ENCODE peak calls at places on chromosome 13, in seven cellular contexts. X is IMR-90, Y is H1, L is mesendoderm, P is H9, D is neuronal stem cell, C is trophoblast cell. M is an unnamed sample.

GRCh38 chr13:58542530-58542929 is 911.0 kb downstream of the PCDH17 start:
- DNase-seq in P (no peak), D (no peak), Y (no peak), X (no peak), L (no peak), C (no peak), M (no peak)

GRCh38 chr13:42283574-42283973 is 11.6 kb downstream of the AKAP11 start:
- DNase-seq in L (peak), C (no peak), D (no peak), Y (no peak), P (no peak), X (no peak), M (no peak)

GRCh38 chr13:68996671-68997030 is 1111.0 kb upstream of the ATXN8OS start:
- DNase-seq in L (no peak), D (no peak), X (no peak), P (no peak), C (no peak), Y (no peak), M (no peak)

GRCh38 chr13:43784491-43784890 is 2.3 kb downstream of the ENOX1 start:
- DNase-seq in P (no peak), X (no peak), D (no peak), L (no peak), Y (no peak), C (no peak), M (no peak)

GRCh38 chr13:60018536-60018935 is 145.2 kb downstream of the DIAPH3 start:
- DNase-seq in L (no peak), P (no peak), D (no peak), X (no peak), Y (no peak), C (no peak), M (no peak)

GRCh38 chr13:20405691-20406090 is 120.0 kb downstream of the CRYL1 start:
- DNase-seq in D (peak), L (peak), X (no peak), P (peak), Y (no peak), C (peak), M (no peak)

GRCh38 chr13:99321709-99322108 is 14.5 kb upstream of the GPR183 start:
- DNase-seq in D (no peak), P (no peak), X (no peak), C (no peak), L (no peak), Y (no peak), M (no peak)

GRCh38 chr13:43232144-43232840 is 208.9 kb downstream of the DNAJC15 start:
- DNase-seq in P (no peak), L (no peak), D (no peak), X (no peak), Y (no peak), C (no peak), M (no peak)

GRCh38 chr13:74570046-74570445 is 435.8 kb upstream of the KLF12 start:
- DNase-seq in D (no peak), C (no peak), Y (no peak), P (no peak), X (no peak), L (no peak), M (no peak)

GRCh38 chr13:76903544-76904162 is 17.4 kb upstream of the KCTD12 start:
- DNase-seq in D (peak), X (peak), Y (peak), P (peak), L (peak), C (peak), M (peak)

GRCh38 chr13:75384881-75385707 is 96.9 kb downstream of the TBC1D4 start:
- DNase-seq in X (no peak), Y (no peak), D (no peak), L (no peak), C (no peak), P (no peak), M (no peak)

GRCh38 chr13:20553309-20553708 is 13.6 kb upstream of the IFT88 start:
- DNase-seq in D (no peak), Y (no peak), X (no peak), L (no peak), P (no peak), C (peak), M (no peak)

GRCh38 chr13:90055121-90055520 is 1292.4 kb upstream of the MIR17HG start:
- DNase-seq in D (no peak), Y (no peak), L (no peak), P (no peak), X (no peak), C (no peak), M (no peak)

GRCh38 chr13:23959231-23959862 is 62.0 kb upstream of the C1QTNF9B start:
- DNase-seq in X (peak), L (no peak), D (no peak), C (no peak), P (no peak), Y (no peak), M (no peak)

GRCh38 chr13:23468811-23469210 is 35.3 kb upstream of the SACS start:
- DNase-seq in C (peak), X (no peak), L (peak), Y (no peak), P (no peak), D (no peak), M (no peak)

GRCh38 chr13:40377783-40378182 is 288.7 kb downstream of the FOXO1 start:
- DNase-seq in P (no peak), X (no peak), D (no peak), C (no peak), Y (no peak), L (no peak), M (no peak)

GRCh38 chr13:31074750-31075149 is 87.0 kb downstream of the HSPH1 start:
- DNase-seq in C (no peak), Y (no peak), D (no peak), L (no peak), X (no peak), P (no peak), M (no peak)

GRCh38 chr13:59111711-59112110 is 1052.0 kb downstream of the DIAPH3 start:
- DNase-seq in Y (no peak), X (peak), P (no peak), D (no peak), C (no peak), L (no peak), M (peak)

GRCh38 chr13:48567521-48568331 is 34.8 kb upstream of the RCBTB2 start:
- DNase-seq in P (no peak), D (no peak), Y (no peak), X (no peak), L (no peak), C (peak), M (no peak)

GRCh38 chr13:57627663-57628062 is 3.9 kb upstream of the PCDH17 start:
- DNase-seq in Y (no peak), L (no peak), P (no peak), D (no peak), C (peak), X (peak), M (peak)

GRCh38 chr13:85650613-85651012 is 148.6 kb downstream of the SLITRK6 start:
- DNase-seq in D (no peak), P (no peak), Y (no peak), C (no peak), X (no peak), L (peak), M (no peak)

GRCh38 chr13:40146586-40147240 is 491.3 kb downstream of the COG6 start:
- DNase-seq in C (no peak), X (no peak), D (no peak), L (no peak), Y (no peak), P (no peak), M (no peak)

GRCh38 chr13:87954116-87954515 is 282.9 kb downstream of the SLITRK5 start:
- DNase-seq in P (no peak), X (no peak), D (no peak), L (no peak), C (no peak), Y (no peak), M (peak)

GRCh38 chr13:47168086-47168485 is 271.2 kb upstream of the HTR2A start:
- DNase-seq in C (no peak), D (no peak), P (no peak), X (peak), Y (no peak), L (no peak), M (peak)

GRCh38 chr13:92175330-92175729 is 776.9 kb downstream of the GPC5 start:
- DNase-seq in Y (no peak), D (peak), L (peak), P (peak), X (peak), C (no peak), M (peak)

GRCh38 chr13:70792121-70792520 is 683.9 kb upstream of the KLHL1 start:
- DNase-seq in Y (no peak), X (no peak), C (no peak), P (no peak), D (no peak), L (peak), M (no peak)

GRCh38 chr13:99471231-99472202 is 29.8 kb upstream of the TM9SF2 start:
- DNase-seq in P (no peak), C (no peak), Y (no peak), X (peak), D (no peak), L (no peak), M (no peak)

GRCh38 chr13:79724348-79725103 is 243.6 kb downstream of the NDFIP2 start:
- DNase-seq in P (no peak), X (no peak), L (no peak), Y (no peak), D (no peak), C (no peak), M (no peak)

GRCh38 chr13:42001580-42001979 is 40.7 kb upstream of the VWA8 start:
- DNase-seq in X (peak), Y (peak), C (peak), L (peak), P (peak), D (no peak), M (peak)

GRCh38 chr13:47033216-47033615 is 136.4 kb upstream of the HTR2A start:
- DNase-seq in C (peak), Y (no peak), X (peak), P (no peak), D (no peak), L (peak), M (peak)

GRCh38 chr13:80074143-80074752 is 266.7 kb downstream of the SPRY2 start:
- DNase-seq in Y (no peak), D (no peak), P (no peak), L (no peak), C (no peak), X (no peak), M (no peak)

GRCh38 chr13:99268822-99269221 is 10.6 kb upstream of the GPR18 start:
- DNase-seq in C (no peak), D (no peak), X (no peak), P (no peak), Y (no peak), L (no peak), M (no peak)

GRCh38 chr13:113875429-113875815 is 11.5 kb upstream of the GAS6 start:
- DNase-seq in X (no peak), L (no peak), D (no peak), P (no peak), Y (no peak), C (no peak), M (no peak)
- H2AK5ac ChIP-seq in X (no peak), L (no peak), D (peak), P (no peak), Y (no peak), C (no peak), M (no peak)

GRCh38 chr13:26401069-26401468 is 147.1 kb downstream of the CDK8 start:
- DNase-seq in D (no peak), P (no peak), Y (no peak), L (no peak), X (no peak), C (no peak), M (no peak)
- H4K8ac ChIP-seq in D (no peak), P (no peak), Y (no peak), L (no peak), X (no peak), C (no peak), M (no peak)

GRCh38 chr13:45337395-45337794 is 3.6 kb downstream of the TPT1 start:
- DNase-seq in Y (no peak), L (no peak), D (no peak), X (no peak), P (no peak), C (no peak), M (no peak)
- H3K27ac ChIP-seq in Y (no peak), L (no peak), D (no peak), X (no peak), P (no peak), C (no peak), M (no peak)

DNA sequence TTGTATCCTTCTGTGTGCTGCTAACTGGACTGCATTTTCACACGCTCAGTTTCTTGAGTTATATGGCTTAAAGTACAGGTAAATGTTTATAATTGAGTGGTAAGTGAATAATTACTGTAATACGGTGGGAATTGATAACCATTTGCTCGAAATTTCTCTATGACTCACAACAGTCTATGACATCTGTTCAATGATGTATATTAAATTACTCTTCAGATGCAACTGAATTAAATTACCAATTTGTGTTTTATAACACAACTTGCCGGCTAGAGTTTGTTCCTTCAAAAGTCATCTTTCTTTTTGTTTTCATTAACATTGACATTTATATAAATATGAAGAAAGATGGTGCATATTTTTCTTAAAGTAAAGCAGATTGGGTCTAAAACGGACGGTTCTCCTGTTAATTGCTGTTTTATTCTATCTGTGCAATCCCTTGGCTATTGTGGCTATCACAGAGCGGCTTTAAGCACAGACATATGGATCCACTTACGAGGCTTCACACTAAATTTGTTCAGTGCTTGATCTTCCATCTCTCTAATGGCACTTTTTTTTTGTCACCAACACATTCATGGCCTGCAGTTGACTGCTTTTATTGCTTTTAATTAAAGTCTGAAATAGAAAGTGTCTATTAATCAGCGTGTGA is 1291.6 kb upstream of the SLC10A2 start:
- DNase-seq in D (no peak), X (no peak), L (no peak), Y (no peak), P (no peak), C (no peak), M (no peak)
- H2AK5ac ChIP-seq in D (no peak), X (no peak), L (no peak), Y (no peak), P (no peak), C (no peak), M (no peak)

GRCh38 chr13:22332411-22332810 is 661.5 kb downstream of the FGF9 start:
- DNase-seq in D (no peak), C (no peak), P (no peak), Y (no peak), X (no peak), L (no peak), M (no peak)

DNA sequence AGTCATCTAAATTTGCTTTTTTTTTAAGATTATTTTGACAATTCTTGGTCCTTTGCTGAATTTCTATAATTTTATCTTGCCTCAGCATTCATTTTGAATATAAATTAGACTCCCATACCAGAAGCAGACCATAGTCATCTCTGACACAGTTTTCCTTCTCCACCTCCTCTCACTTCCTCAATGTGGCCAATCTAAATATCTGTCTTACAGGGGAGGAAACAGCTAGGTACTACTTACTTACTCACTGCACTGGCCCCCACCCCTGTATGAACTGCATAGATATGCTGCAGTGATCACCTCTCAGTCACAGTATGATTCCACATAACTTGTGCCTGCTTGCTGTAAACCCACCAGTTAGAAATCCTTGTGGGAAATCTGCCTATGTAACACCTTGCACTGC is 665.6 kb downstream of the FGF9 start:
- DNase-seq in Y (no peak), P (no peak), C (no peak), X (no peak), L (no peak), D (no peak), M (no peak)
- H4K8ac ChIP-seq in Y (no peak), P (no peak), C (no peak), X (no peak), L (no peak), D (no peak), M (no peak)

DNA sequence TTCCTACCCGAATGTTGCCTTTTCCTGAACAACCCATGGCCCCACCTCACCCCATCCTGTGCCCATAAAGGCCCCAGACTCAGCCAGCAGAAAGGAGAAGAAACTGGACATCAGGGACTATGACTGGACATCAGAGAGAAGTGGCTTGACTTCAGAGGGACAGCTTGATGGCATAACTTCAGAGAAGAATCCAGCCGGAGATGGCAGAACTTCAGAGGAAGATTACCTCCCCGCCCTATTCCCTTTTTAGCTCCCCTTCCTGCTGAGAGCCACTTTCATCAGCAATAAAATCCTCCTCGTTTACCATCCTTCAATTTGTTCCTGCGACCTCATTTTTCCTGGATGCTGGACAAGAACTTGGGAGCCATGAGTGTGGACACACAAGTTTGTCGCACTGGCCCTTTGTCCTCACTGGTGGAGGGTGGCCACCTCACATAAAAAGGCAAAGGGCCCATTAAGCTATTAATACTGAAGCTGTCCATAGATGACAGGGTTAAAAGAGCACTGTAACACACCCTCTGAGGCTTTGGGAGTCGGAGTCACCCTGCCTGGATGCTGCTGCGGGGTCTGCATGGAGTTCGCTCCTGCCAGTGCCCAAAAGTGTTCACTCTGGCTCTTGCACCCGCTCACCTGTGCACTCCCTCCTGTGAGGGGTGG is 260.4 kb downstream of the SLITRK1 start:
- DNase-seq in Y (no peak), D (no peak), X (no peak), P (no peak), C (no peak), L (no peak), M (no peak)
- H3K27ac ChIP-seq in Y (no peak), D (no peak), X (no peak), P (no peak), C (no peak), L (no peak), M (no peak)

DNA sequence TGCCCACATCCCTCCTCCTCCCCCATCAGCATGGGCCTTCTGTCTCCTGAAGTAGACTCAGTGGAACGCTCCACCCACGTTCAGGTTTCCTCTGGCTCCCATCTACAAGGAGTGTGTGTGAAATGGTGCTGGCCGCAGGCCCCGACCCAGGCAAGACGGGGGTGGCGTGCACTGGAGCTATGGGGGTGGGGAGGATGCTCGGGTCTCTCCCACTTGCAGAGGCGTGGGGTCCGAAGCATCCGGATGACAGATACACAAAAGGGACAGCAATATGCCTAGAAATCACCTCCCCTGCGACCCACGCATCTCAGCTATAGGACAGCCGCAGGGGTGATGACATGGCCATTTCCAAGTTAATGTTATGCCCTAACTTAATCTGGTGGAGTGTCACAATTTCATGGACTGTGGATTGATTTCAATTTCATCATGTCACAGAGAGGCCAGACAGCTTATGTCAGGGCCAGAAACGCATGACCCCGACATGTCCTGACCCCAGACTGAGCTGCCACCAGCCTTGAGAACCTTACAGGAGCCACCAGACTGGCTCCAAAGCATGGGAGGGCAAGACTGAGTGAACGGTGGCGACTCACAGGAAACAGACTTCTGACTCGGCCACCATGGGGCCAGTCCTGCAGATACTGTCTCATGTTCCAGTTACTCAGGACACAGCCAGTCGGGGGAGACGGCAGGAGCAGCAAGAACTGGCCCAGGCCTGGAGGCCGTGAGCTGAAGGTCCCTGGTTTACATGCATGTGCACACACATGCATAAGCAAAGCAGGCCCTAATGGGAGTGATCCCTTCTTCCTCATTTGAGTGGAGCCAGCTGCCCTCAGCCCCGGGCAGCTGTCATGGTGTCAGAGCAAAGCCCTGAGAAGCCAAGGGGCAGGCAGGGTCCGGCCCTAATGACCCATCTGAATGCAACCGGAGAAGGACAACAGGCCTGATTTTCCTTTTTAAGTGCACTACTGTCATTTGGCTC is 82.2 kb downstream of the SLC7A1 start:
- DNase-seq in Y (no peak), C (no peak), P (no peak), X (peak), L (no peak), D (no peak), M (peak)
- H2AK5ac ChIP-seq in Y (no peak), C (peak), P (no peak), X (no peak), L (no peak), D (no peak), M (no peak)

DNA sequence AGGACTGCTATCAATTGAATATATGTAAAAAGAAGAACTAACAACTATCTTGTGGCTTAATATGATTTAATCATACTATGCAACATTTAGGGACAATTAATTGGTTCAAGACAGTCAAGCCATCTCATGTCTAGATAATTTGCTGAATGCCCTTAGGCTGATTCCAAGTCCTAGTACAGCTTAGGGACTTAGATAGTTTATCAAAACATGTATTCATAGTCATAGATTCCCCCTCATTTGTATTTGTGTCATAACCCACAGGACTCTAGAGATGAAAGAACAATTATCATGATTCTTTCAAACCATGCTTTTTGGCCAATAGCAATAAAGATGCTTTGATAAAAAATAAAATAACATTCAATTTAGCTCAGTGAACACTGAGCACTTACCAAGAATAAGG is 607.6 kb downstream of the SLITRK1 start:
- DNase-seq in L (no peak), D (no peak), C (no peak), Y (no peak), X (no peak), P (no peak), M (no peak)
- H4K8ac ChIP-seq in L (no peak), D (no peak), C (no peak), Y (no peak), X (no peak), P (no peak), M (no peak)